ENCODE peak calls at places on chromosome X, in six cellular contexts. W, J, Y, V, G and A are unnamed samples.

GRCh38 chrX:111083101-111083500 is 12.9 kb upstream of the PAK3 start:
- DNase-seq in W (no peak), J (no peak), Y (no peak), V (no peak), G (no peak), A (no peak)

GRCh38 chrX:21747523-21747922 is 10.4 kb downstream of the SMPX start:
- DNase-seq in W (no peak), J (peak; percentile 19), Y (no peak), V (no peak), G (no peak), A (no peak)

GRCh38 chrX:18075603-18076002 is 145.1 kb downstream of the BEND2 start:
- DNase-seq in W (no peak), J (no peak), Y (no peak), V (no peak), G (no peak), A (no peak)

GRCh38 chrX:33336783-33337182 is 125.4 kb upstream of the DMD start:
- DNase-seq in W (peak; percentile 32), J (peak; percentile 0), Y (no peak), V (peak; percentile 11), G (no peak), A (no peak)

GRCh38 chrX:79182616-79183015 is 38.1 kb downstream of the GPR174 start:
- DNase-seq in W (no peak), J (no peak), Y (no peak), V (no peak), G (no peak), A (no peak)

GRCh38 chrX:101260435-101260834 is 30.7 kb downstream of the TAF7L start:
- DNase-seq in W (peak; percentile 39), J (peak; percentile 9), Y (no peak), V (no peak), G (no peak), A (no peak)

GRCh38 chrX:49058794-49059193 is at the start of gene CCDC120:
- DNase-seq in W (peak; percentile 68), J (peak; percentile 66), Y (no peak), V (no peak), G (no peak), A (no peak)

GRCh38 chrX:81259714-81260395 is 58.0 kb downstream of the SH3BGRL start:
- DNase-seq in W (no peak), J (no peak), Y (no peak), V (no peak), G (no peak), A (no peak)

GRCh38 chrX:78437621-78438020 is 110.2 kb upstream of the CYSLTR1 start:
- DNase-seq in W (no peak), J (no peak), Y (no peak), V (no peak), G (no peak), A (no peak)

GRCh38 chrX:150536455-150537116 is 31.8 kb upstream of the MTM1 start:
- DNase-seq in W (no peak), J (peak; percentile 4), Y (no peak), V (no peak), G (no peak), A (no peak)

GRCh38 chrX:112614640-112615039 is 65.1 kb downstream of the LHFPL1 start:
- DNase-seq in W (peak; percentile 80), J (no peak), Y (no peak), V (no peak), G (no peak), A (no peak)

GRCh38 chrX:9865804-9866471 is 79.7 kb downstream of the SHROOM2 start:
- DNase-seq in W (no peak), J (no peak), Y (no peak), V (peak; percentile 24), G (no peak), A (peak; percentile 33)

GRCh38 chrX:16431266-16431665 is 218.7 kb upstream of the S100G start:
- DNase-seq in W (no peak), J (no peak), Y (no peak), V (no peak), G (no peak), A (no peak)

GRCh38 chrX:16433021-16433420 is 216.9 kb upstream of the S100G start:
- DNase-seq in W (no peak), J (no peak), Y (peak; percentile 13), V (no peak), G (no peak), A (no peak)

GRCh38 chrX:16427668-16428067 is 222.3 kb upstream of the S100G start:
- DNase-seq in W (no peak), J (no peak), Y (no peak), V (no peak), G (no peak), A (no peak)

GRCh38 chrX:16429391-16429790 is 220.6 kb upstream of the S100G start:
- DNase-seq in W (no peak), J (no peak), Y (no peak), V (no peak), G (no peak), A (no peak)
- H3K27ac ChIP-seq in W (no peak overlapping the region), J (no peak overlapping the region), Y (no peak overlapping the region), V (no peak overlapping the region), G (no peak overlapping the region), A (no peak overlapping the region)

GRCh38 chrX:142036111-142036510 is 132.4 kb downstream of the MAGEC1 start:
- DNase-seq in W (no peak), J (no peak), Y (no peak), V (no peak), G (no peak), A (no peak)
- H3K27ac ChIP-seq in W (no peak overlapping the region), J (no peak overlapping the region), Y (no peak overlapping the region), V (no peak overlapping the region), G (no peak overlapping the region), A (no peak overlapping the region)

DNA sequence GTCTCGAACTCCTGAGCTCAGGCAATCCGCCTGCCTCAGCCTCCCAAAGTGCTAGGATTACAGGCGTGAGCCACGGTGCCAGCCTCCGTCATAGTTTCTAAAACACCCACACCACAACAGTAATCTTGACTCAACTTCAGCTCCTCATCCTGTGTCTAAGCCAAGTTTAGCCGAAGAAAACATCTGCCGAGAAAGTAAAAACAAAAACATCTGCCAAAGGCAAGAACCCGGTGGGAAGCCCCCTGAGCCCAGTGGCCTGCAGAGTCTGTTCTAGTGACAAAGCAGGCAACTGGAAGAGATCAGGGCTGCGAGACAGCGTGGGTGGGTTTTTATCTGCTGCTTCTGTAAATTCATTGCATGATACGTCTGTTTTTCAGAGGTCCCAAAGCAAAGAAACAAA is 26.6 kb upstream of the CD99 start:
- DNase-seq in W (no peak), J (no peak), Y (no peak), V (peak; percentile 67), G (no peak), A (no peak)
- H3K27ac ChIP-seq in W (no peak overlapping the region), J (peak overlapping the region; percentile 42), Y (no peak overlapping the region), V (peak overlapping the region; percentile 2), G (no peak overlapping the region), A (no peak overlapping the region)

GRCh38 chrX:72272868-72273267 is 4.2 kb downstream of the RPS4X start:
- DNase-seq in W (no peak), J (peak; percentile 27), Y (no peak), V (peak; percentile 47), G (no peak), A (no peak)

GRCh38 chrX:72270316-72270866 is 6.7 kb downstream of the RPS4X start:
- DNase-seq in W (no peak), J (peak; percentile 23), Y (no peak), V (no peak), G (no peak), A (no peak)

GRCh38 chrX:72271091-72271490 is 6.0 kb downstream of the RPS4X start:
- DNase-seq in W (no peak), J (no peak), Y (no peak), V (no peak), G (no peak), A (no peak)

GRCh38 chrX:72273718-72274117 is 3.3 kb downstream of the RPS4X start:
- DNase-seq in W (no peak), J (no peak), Y (no peak), V (no peak), G (no peak), A (no peak)

DNA sequence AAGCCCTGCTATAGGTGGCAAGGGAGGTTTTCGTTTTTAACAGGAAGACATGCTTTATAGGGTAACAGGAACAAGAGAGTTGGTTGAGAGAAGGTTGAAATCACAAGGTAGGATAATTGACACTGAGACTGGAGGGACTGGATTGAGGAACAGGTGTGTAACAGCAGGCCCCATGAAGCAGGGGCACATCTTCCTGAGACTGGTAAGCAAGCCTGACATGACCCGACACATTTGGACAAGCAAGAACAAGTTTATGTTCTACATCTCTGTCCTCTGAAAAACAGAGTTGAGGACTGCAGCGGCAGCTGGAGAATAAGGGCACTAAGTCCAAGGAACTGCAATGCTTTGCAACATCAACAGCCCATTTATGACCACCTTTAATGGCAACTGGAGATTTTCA is 5.2 kb downstream of the RPS4X start:
- DNase-seq in W (no peak), J (no peak), Y (no peak), V (no peak), G (no peak), A (no peak)
- H3K27ac ChIP-seq in W (no peak overlapping the region), J (no peak overlapping the region), Y (no peak overlapping the region), V (no peak overlapping the region), G (no peak overlapping the region), A (peak overlapping the region; percentile 83)

GRCh38 chrX:47380268-47380667 is 9.9 kb downstream of the ZNF157 start:
- DNase-seq in W (no peak), J (peak; percentile 62), Y (peak; percentile 86), V (no peak), G (peak; percentile 79), A (no peak)
- H3K27ac ChIP-seq in W (no peak overlapping the region), J (no peak overlapping the region), Y (no peak overlapping the region), V (no peak overlapping the region), G (no peak overlapping the region), A (no peak overlapping the region)

GRCh38 chrX:16828126-16828908 is 41.8 kb downstream of the RBBP7 start:
- DNase-seq in W (no peak), J (no peak), Y (no peak), V (peak; percentile 93), G (no peak), A (no peak)
- H3K27ac ChIP-seq in W (peak overlapping the region; percentile 9), J (peak overlapping the region; percentile 77), Y (no peak overlapping the region), V (peak overlapping the region; percentile 77), G (no peak overlapping the region), A (peak overlapping the region; percentile 76)